ENCODE peak calls at places on chromosomes 5 and 9, in four cellular contexts. G, E, R and U are unnamed samples.

GRCh38 chr5:126483156-126483555 is 59.9 kb downstream of the GRAMD2B start:
- DNase-seq in E (no peak), R (no peak), G (no peak), U (no peak)

GRCh38 chr9:115167175-115167574 is 49.2 kb upstream of the TNC start:
- DNase-seq in R (no peak), G (no peak), E (peak; percentile 91), U (peak; percentile 68)

GRCh38 chr5:15587941-15588340 is 88.0 kb downstream of the FBXL7 start:
- DNase-seq in G (no peak), E (peak; percentile 34), R (no peak), U (no peak)

GRCh38 chr5:36708996-36709395 is 102.6 kb downstream of the SLC1A3 start:
- DNase-seq in G (no peak), R (no peak), E (no peak), U (no peak)

GRCh38 chr9:9412241-9412640 is 1200.6 kb downstream of the PTPRD start:
- DNase-seq in R (no peak), G (no peak), E (no peak), U (no peak)

GRCh38 chr5:116242363-116242762 is 157.5 kb downstream of the COMMD10 start:
- DNase-seq in G (no peak), R (no peak), E (peak; percentile 18), U (peak; percentile 34)

GRCh38 chr9:77809552-77809951 is 161.4 kb upstream of the GNA14 start:
- DNase-seq in R (no peak), G (no peak), E (peak; percentile 71), U (no peak)

GRCh38 chr5:68433921-68434879 is 218.6 kb downstream of the PIK3R1 start:
- DNase-seq in G (peak; percentile 86), R (peak; percentile 61), E (peak; percentile 100), U (peak; percentile 91)

GRCh38 chr9:124779368-124780059 is 2.6 kb downstream of the OLFML2A start:
- DNase-seq in R (no peak), E (peak; percentile 97), G (no peak), U (peak; percentile 97)

GRCh38 chr5:168165221-168165965 is 126.1 kb upstream of the WWC1 start:
- DNase-seq in G (no peak), R (no peak), E (peak; percentile 47), U (peak; percentile 37)

GRCh38 chr5:180491496-180491895 is 2.7 kb upstream of the CNOT6 start:
- DNase-seq in R (no peak), G (no peak), E (no peak), U (no peak)

GRCh38 chr9:131181091-131181681 is 55.8 kb downstream of the NUP214 start:
- DNase-seq in E (no peak), G (no peak), R (no peak), U (no peak)

GRCh38 chr5:61969347-61969746 is 336.7 kb upstream of the KIF2A start:
- DNase-seq in E (peak; percentile 46), G (no peak), R (no peak), U (no peak)

GRCh38 chr5:102974177-102974576 is 145.8 kb downstream of the GIN1 start:
- DNase-seq in R (no peak), E (no peak), G (no peak), U (no peak)

GRCh38 chr5:123151227-123151951 is 62.3 kb downstream of the PRDM6 start:
- DNase-seq in E (no peak), G (no peak), R (no peak), U (no peak)

GRCh38 chr9:70229026-70229425 is 29.8 kb upstream of the SMC5 start:
- DNase-seq in G (no peak), E (no peak), R (no peak), U (peak; percentile 13)

GRCh38 chr9:10488937-10489336 is 123.9 kb downstream of the PTPRD start:
- DNase-seq in R (no peak), G (no peak), E (no peak), U (no peak)

GRCh38 chr5:154520861-154521453 is 42.9 kb upstream of the HAND1 start:
- DNase-seq in R (no peak), E (no peak), G (peak; percentile 54), U (no peak)

GRCh38 chr5:27124590-27124989 is 86.2 kb upstream of the CDH9 start:
- DNase-seq in E (no peak), G (no peak), R (no peak), U (peak; percentile 27)
- TF ChIP-seq CTCF in E (peak; percentile 51), G (no peak), R (no peak), U (peak; percentile 59)

GRCh38 chr9:19550009-19550408 is 141.2 kb downstream of the ACER2 start:
- DNase-seq in R (no peak), G (no peak), E (no peak), U (no peak)

GRCh38 chr9:19553441-19553840 is 144.6 kb downstream of the ACER2 start:
- DNase-seq in R (no peak), E (no peak), G (no peak), U (no peak)

GRCh38 chr9:19552282-19552681 is 143.5 kb downstream of the ACER2 start:
- DNase-seq in R (no peak), E (no peak), G (no peak), U (no peak)

GRCh38 chr9:19552693-19553092 is 143.9 kb downstream of the ACER2 start:
- DNase-seq in R (no peak), E (no peak), G (no peak), U (no peak)

DNA sequence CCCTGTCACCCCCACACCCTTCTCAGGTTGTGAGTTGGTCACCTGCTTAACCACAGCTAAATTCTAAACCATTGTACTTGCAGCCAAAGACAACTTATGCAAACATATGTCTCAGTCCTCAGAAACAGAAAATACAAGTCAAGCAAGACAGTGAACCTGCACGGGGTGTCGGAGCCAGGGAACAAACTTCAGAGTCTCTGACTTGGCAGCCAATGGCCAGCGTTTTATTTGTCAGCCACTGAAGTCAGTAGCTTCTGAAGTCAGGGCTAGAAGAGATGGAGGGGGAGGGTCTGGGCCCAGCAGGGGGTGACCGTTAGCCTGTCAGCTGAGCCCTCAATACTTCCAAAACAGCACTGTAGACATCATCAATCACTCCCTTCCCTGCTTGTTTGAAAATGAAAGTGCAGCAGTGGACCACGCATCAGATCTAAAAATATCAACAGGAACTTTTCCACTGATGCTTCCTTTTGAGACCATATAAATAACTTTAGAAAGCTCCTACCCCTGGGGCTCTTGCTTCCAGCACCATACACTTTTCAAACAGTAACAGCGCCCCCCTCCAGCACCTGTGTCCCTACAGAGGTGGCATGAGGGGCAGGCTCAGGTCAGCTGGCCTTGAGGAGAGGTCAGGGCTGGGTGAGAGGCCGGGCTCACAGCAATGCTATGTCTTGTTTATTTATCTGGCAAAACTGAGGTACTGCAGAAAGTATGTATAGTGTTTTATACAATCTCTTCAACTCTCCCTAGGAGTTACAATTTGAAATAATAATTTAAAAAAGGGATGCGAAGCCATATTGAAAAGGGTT is 142.5 kb downstream of the ACER2 start:
- DNase-seq in R (no peak), G (no peak), E (no peak), U (peak; percentile 3)
- H3K4me3 ChIP-seq in R (peak overlapping the region; percentile 9), G (no peak overlapping the region), E (peak overlapping the region; percentile 26), U (no peak overlapping the region)

DNA sequence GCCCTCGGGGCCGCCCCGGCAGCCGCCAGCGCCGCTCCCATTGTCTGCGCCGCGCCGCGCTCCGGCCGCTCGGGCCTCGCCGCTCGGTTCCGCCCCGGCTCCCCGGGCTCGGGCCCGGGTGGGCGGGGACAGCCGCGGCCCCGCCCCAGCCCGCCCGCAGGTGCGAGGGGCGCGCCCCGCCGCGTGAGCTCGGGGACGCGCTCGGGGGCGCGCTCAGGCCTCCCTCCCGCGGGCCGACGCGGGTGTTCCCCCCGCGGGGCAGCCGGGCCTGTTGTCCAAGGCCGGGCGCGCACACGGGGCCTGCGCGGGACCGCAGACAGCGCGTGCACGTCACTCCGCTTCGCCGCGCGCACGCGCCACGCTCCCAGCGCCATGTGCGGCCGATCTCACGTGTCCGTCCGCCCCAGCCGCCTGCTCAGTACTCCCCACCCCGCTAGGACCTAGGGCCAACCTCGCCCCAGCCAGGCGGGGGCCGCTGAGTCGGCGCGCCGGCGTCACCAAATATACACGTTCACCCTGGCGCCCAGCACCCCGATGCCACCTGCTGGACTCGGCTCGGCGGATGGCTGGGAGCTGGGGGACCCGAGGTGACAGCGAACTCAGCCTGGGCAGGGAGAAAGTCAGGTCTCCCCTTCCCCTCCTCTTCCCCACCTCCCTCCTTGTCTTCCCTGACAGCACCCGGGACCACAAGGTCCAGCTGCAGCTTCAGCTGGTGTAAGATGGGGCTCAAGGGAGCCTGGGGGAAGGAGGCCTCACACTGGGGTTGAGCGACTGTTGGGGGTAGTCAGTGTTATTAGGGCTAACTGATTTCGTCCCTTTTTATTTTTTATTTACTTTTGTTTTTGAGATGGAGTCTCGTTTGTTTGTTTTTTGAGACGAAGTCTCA is 14.3 kb downstream of the GBGT1 start:
- DNase-seq in G (peak; percentile 94), E (peak; percentile 84), R (peak; percentile 53), U (peak; percentile 80)
- TF ChIP-seq CTCF in G (peak; percentile 41), E (no peak), R (no peak), U (peak; percentile 33)

DNA sequence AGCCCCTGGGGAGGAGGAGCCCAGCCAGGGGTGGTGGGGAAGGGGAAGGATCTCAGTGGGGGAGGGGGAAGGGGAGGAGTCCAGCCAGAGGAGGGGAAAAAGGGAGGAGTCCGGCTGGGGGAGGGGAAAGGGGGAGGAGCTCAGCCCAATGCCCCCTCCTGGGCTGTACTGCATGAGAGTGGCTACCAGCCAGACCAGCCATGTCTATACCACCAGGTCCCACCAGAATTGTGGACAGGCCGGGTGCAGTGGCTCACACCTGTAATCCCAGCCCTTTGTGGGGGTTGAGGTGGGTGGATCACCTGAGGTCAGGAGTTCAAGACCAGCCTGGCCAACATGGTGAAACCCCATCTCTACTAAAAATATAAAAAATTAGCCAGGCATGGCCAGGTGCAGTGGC is 30.7 kb upstream of the ADAMTS2 start:
- DNase-seq in E (no peak), R (no peak), G (no peak), U (no peak)
- H3K4me3 ChIP-seq in E (no peak overlapping the region), R (no peak overlapping the region), G (no peak overlapping the region), U (no peak overlapping the region)

GRCh38 chr9:98642661-98643312 is 65.9 kb downstream of the GABBR2 start:
- DNase-seq in E (no peak), R (no peak), G (no peak), U (no peak)
- TF ChIP-seq CTCF in E (no peak), R (no peak), G (no peak), U (no peak)

DNA sequence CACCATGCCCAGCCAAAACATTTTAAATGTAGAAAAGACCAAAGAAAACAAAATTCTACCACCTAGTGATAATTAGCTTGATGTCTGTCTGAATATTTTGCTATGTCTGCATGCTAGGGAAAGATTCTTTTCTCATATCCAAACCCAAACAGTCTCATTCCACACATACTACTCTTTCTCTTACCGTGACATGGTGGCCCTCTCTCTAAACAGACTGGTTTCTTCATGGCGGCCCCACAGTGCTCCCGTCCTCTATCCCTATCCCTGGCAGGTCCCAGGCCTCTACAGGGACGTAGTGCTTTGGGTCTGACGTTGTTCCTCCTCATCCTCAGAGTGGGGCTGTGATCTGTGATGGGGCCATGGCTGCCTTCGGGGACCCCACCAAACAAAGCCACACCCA is 8.1 kb downstream of the CORO2A start:
- DNase-seq in R (no peak), G (no peak), E (no peak), U (no peak)
- H3K4me3 ChIP-seq in R (no peak overlapping the region), G (no peak overlapping the region), E (no peak overlapping the region), U (no peak overlapping the region)